ENCODE peak calls at places on chromosomes 7 and 10, in four cellular contexts. One of them, this sample, is unnamed.

GRCh38 chr7:104767826-104768536 is 246.0 kb upstream of the KMT2E start:
- DNase-seq in PC-3: no peak
- DNase-seq in ovary: no peak
- DNase-seq in dorsolateral prefrontal cortex: no peak
- DNase-seq in this sample: no peak

GRCh38 chr10:58818889-58819288 is 306.2 kb downstream of the BICC1 start:
- DNase-seq in dorsolateral prefrontal cortex: no peak
- DNase-seq in ovary: no peak
- DNase-seq in PC-3: peak; percentile 97
- DNase-seq in this sample: no peak

GRCh38 chr7:102273749-102274712 is 12.6 kb upstream of the SH2B2 start:
- DNase-seq in PC-3: peak; percentile 54
- DNase-seq in dorsolateral prefrontal cortex: no peak
- DNase-seq in ovary: no peak
- DNase-seq in this sample: no peak

GRCh38 chr10:61342817-61343572 is 110.2 kb downstream of the TMEM26 start:
- DNase-seq in ovary: no peak
- DNase-seq in dorsolateral prefrontal cortex: no peak
- DNase-seq in PC-3: no peak
- DNase-seq in this sample: no peak

GRCh38 chr10:122495406-122496340 is 34.3 kb downstream of the HTRA1 start:
- DNase-seq in ovary: no peak
- DNase-seq in dorsolateral prefrontal cortex: no peak
- DNase-seq in PC-3: no peak
- DNase-seq in this sample: no peak

GRCh38 chr10:91799580-91799975 is 1.4 kb downstream of the TNKS2 start:
- DNase-seq in ovary: no peak
- DNase-seq in dorsolateral prefrontal cortex: no peak
- DNase-seq in PC-3: peak; percentile 61
- DNase-seq in this sample: no peak

GRCh38 chr7:79176859-79177477 is 276.5 kb downstream of the MAGI2 start:
- DNase-seq in PC-3: peak; percentile 66
- DNase-seq in dorsolateral prefrontal cortex: no peak
- DNase-seq in ovary: no peak
- DNase-seq in this sample: no peak

GRCh38 chr10:117594722-117595121 is 52.2 kb downstream of the EMX2 start:
- DNase-seq in PC-3: peak; percentile 42
- DNase-seq in dorsolateral prefrontal cortex: no peak
- DNase-seq in ovary: no peak
- DNase-seq in this sample: no peak

GRCh38 chr7:12647364-12648219 is 39.8 kb upstream of the ARL4A start:
- DNase-seq in PC-3: peak; percentile 95
- DNase-seq in dorsolateral prefrontal cortex: no peak
- DNase-seq in ovary: no peak
- DNase-seq in this sample: no peak

GRCh38 chr10:70404906-70405824 is 1.2 kb downstream of the EIF4EBP2 start:
- DNase-seq in dorsolateral prefrontal cortex: peak; percentile 45
- DNase-seq in ovary: peak; percentile 76
- DNase-seq in PC-3: peak; percentile 94
- DNase-seq in this sample: peak; percentile 44

GRCh38 chr10:101939718-101940117 is 96.1 kb upstream of the KCNIP2 start:
- DNase-seq in PC-3: no peak
- DNase-seq in ovary: no peak
- DNase-seq in dorsolateral prefrontal cortex: no peak
- DNase-seq in this sample: no peak

GRCh38 chr7:42090056-42090455 is 147.0 kb downstream of the GLI3 start:
- DNase-seq in ovary: no peak
- DNase-seq in PC-3: peak; percentile 76
- DNase-seq in dorsolateral prefrontal cortex: no peak
- DNase-seq in this sample: no peak
- H3K27ac ChIP-seq in ovary: no peak overlapping the region
- H3K27ac ChIP-seq in PC-3: peak overlapping the region; percentile 96
- H3K27ac ChIP-seq in dorsolateral prefrontal cortex: no peak overlapping the region
- H3K27ac ChIP-seq in this sample: no peak overlapping the region

GRCh38 chr10:4647138-4647785 is 178.7 kb upstream of the AKR1E2 start:
- DNase-seq in dorsolateral prefrontal cortex: no peak
- DNase-seq in PC-3: no peak
- DNase-seq in ovary: no peak
- DNase-seq in this sample: no peak
- H3K27ac ChIP-seq in dorsolateral prefrontal cortex: no peak overlapping the region
- H3K27ac ChIP-seq in PC-3: no peak overlapping the region
- H3K27ac ChIP-seq in ovary: no peak overlapping the region
- H3K27ac ChIP-seq in this sample: no peak overlapping the region

DNA sequence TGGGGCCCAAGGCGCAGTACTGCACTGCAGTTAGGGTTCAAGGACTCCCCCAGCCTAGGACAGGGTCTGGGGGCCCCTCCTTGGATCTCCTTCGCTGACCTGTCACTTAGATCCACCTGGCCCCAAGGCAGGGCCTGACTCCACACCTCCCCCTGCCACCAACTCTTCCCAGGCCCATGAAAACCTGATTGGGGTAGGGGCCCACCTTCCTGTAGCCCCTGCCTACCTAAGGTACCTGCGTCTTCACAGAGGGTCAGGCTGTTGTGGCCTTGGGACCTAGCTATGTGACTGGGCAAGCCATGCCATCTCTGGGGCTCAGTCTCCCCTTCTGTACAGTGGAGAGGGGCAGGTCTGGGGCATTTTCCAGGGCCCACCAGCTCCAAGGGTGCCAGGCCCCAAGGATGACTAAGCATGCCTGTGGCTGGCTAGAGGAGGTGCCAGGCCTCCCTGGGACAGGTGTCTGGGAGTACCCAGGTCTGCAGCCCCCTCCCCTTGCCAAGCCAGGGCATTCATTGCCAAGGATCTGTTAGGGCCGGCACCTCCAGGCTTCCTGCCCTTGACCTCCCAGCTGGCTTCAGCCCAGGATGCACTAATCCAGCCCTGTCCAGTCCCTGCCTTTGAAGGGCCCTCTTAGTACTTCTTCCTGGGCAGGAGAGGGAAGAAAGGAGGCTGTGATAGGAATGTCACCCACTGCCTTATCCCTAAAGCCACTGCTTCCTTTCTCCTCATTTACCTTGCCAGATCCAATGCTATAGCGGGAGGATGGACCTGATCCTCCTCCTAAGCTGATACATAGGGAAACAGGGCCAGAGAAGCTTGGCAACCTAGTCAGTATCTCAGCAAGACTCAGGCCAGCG is 1.3 kb downstream of the LIMK1 start:
- DNase-seq in ovary: peak; percentile 46
- DNase-seq in dorsolateral prefrontal cortex: no peak
- DNase-seq in PC-3: peak; percentile 8
- DNase-seq in this sample: no peak
- H3K27ac ChIP-seq in ovary: peak overlapping the region; percentile 51
- H3K27ac ChIP-seq in dorsolateral prefrontal cortex: peak overlapping the region; percentile 63
- H3K27ac ChIP-seq in PC-3: peak overlapping the region; percentile 52
- H3K27ac ChIP-seq in this sample: no peak overlapping the region

DNA sequence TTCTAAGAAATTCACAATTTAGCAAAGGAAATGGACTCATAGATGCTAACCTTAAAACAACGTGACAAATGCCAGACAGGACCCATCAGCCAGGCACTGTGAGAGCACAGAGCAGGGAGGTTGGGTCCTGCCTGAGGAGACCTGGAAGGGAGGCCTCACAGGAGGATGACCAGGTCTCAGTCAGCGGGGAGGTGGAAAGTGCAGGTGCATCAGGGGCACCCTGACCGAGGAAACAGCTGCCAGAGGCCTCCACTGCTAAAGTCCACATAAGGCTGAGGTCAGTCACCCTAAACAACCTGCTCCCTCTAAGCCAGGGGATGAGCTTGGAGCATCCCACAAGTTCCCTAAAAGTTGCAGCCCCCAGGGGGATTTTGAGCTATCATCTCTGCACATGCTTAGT is 157.7 kb upstream of the LANCL2 start:
- DNase-seq in PC-3: no peak
- DNase-seq in ovary: no peak
- DNase-seq in dorsolateral prefrontal cortex: no peak
- DNase-seq in this sample: no peak
- H3K27ac ChIP-seq in PC-3: no peak overlapping the region
- H3K27ac ChIP-seq in ovary: no peak overlapping the region
- H3K27ac ChIP-seq in dorsolateral prefrontal cortex: no peak overlapping the region
- H3K27ac ChIP-seq in this sample: no peak overlapping the region

GRCh38 chr7:130432886-130433285 is 7.9 kb downstream of the CEP41 start:
- DNase-seq in PC-3: peak; percentile 24
- DNase-seq in dorsolateral prefrontal cortex: no peak
- DNase-seq in ovary: no peak
- DNase-seq in this sample: no peak
- H3K27ac ChIP-seq in PC-3: no peak overlapping the region
- H3K27ac ChIP-seq in dorsolateral prefrontal cortex: no peak overlapping the region
- H3K27ac ChIP-seq in ovary: no peak overlapping the region
- H3K27ac ChIP-seq in this sample: no peak overlapping the region

GRCh38 chr7:133433165-133433812 is 180.4 kb downstream of the EXOC4 start:
- DNase-seq in PC-3: no peak
- DNase-seq in ovary: no peak
- DNase-seq in dorsolateral prefrontal cortex: no peak
- DNase-seq in this sample: no peak

GRCh38 chr7:133431134-133431711 is 178.3 kb downstream of the EXOC4 start:
- DNase-seq in ovary: no peak
- DNase-seq in PC-3: peak; percentile 1
- DNase-seq in dorsolateral prefrontal cortex: no peak
- DNase-seq in this sample: no peak

GRCh38 chr7:133437544-133437943 is 184.7 kb downstream of the EXOC4 start:
- DNase-seq in dorsolateral prefrontal cortex: no peak
- DNase-seq in ovary: no peak
- DNase-seq in PC-3: no peak
- DNase-seq in this sample: no peak

GRCh38 chr7:133434246-133434865 is 181.5 kb downstream of the EXOC4 start:
- DNase-seq in PC-3: peak; percentile 30
- DNase-seq in dorsolateral prefrontal cortex: no peak
- DNase-seq in ovary: no peak
- DNase-seq in this sample: peak; percentile 4

DNA sequence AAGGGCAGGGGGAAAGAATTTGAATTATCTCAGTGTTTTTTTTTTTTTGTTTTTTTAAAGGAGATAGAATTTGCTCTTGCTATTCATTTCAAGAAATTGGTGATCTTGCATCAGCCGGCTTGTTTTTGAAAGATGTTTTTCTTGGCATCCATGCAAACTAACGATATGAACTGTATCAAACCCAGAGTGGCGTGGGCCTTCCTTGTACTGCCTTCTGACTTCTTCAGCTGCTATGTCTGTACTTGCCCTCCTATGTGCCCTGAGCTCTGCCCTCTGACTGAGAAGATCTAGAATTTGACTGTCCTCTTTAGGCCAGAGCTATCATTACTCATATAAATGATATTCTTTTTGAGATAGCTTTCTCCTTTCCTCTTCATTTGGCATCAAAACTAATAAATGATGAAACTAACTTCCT is 183.1 kb downstream of the EXOC4 start:
- DNase-seq in ovary: no peak
- DNase-seq in PC-3: no peak
- DNase-seq in dorsolateral prefrontal cortex: no peak
- DNase-seq in this sample: no peak
- H3K27ac ChIP-seq in ovary: no peak overlapping the region
- H3K27ac ChIP-seq in PC-3: no peak overlapping the region
- H3K27ac ChIP-seq in dorsolateral prefrontal cortex: no peak overlapping the region
- H3K27ac ChIP-seq in this sample: no peak overlapping the region

DNA sequence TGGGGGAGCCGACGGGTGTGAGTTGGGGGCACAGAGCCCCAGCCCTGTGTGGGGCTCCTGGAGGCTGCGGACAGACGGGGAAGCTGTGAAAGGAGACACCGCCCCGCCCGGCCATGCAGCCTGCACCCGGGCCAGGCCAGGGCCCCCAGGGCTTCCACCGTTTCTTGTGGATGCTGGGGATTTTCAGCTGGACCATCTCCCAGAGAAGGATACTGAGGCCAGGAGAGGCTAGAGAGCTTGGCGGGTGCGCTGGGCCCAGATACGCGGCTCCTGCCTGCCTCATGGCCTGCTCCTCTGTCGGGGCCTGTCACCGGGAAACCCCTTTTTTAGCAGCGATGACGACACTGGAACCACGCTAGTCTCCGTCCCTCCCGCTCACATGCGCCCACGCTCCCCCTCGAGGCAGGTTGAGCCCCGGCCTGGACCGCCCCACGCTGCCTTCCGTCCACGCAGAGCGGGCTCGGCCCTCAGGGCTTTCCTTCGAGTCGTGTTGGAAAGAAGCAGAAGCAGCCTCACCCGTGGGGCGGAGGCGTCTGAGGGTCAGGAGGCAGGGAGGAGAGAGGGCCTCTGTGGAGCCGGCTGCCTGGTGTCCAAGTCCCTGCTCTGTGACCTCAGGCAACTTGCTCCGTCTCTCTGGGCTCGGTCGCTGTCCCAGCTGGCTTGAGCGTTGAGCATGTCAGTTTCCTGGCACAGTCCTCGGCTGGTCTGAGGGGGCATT is 11.7 kb downstream of the TMEM184A start:
- DNase-seq in dorsolateral prefrontal cortex: no peak
- DNase-seq in ovary: no peak
- DNase-seq in PC-3: no peak
- DNase-seq in this sample: no peak
- H3K27ac ChIP-seq in dorsolateral prefrontal cortex: no peak overlapping the region
- H3K27ac ChIP-seq in ovary: no peak overlapping the region
- H3K27ac ChIP-seq in PC-3: no peak overlapping the region
- H3K27ac ChIP-seq in this sample: no peak overlapping the region

DNA sequence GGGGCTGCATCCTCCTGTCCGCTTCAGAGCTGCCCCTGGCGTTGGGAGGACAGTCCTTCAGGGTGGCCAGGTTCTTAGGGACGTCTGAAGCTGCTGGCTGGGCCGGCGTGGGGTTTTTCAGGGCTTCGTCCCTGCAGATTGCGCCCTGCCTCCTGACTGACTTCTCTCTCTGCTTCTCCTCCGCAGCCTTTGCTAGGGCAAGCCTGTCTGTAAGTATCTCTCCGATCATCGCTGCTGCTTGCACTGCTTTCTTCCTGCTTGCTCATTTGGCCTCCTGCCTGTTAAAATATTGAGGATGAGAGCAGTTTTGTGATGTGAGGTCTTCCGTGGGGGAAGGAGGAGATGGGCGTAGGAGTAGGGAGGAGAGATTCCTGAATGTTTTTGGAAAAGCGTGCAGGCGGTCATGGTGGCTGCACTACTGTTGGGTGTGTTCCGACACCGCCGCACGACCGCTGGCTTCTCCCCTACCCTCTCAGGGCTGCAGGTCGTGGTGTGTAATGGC is 25.3 kb downstream of the PFKFB3 start:
- DNase-seq in ovary: no peak
- DNase-seq in dorsolateral prefrontal cortex: no peak
- DNase-seq in PC-3: peak; percentile 16
- DNase-seq in this sample: no peak
- H3K27ac ChIP-seq in ovary: no peak overlapping the region
- H3K27ac ChIP-seq in dorsolateral prefrontal cortex: peak overlapping the region; percentile 21
- H3K27ac ChIP-seq in PC-3: no peak overlapping the region
- H3K27ac ChIP-seq in this sample: no peak overlapping the region

This sample was measured in caudate nucleus.